ENCODE peak calls at places on chromosomes 1 and 21, in eight cellular contexts. U is memory B cell; X is AG04450; L is NB4; B is IMR-90; R is stimulated activated CD4-positive, alpha-beta T cell treated with anti-CD3 and anti-CD28 coated beads, Interleukin-4, amount 100 ng/mL, for 1 hour; Z is GM10248; H is H9. D is an unnamed sample.

GRCh38 chr1:207951652-207952051 is 40.7 kb upstream of the CD34 start:
- DNase-seq in L (no peak), U (no peak), Z (no peak), R (no peak), B (no peak), H (no peak), X (no peak), D (no peak)

GRCh38 chr1:28887835-28888682 is 26.3 kb upstream of the EPB41 start:
- DNase-seq in U (no peak), L (peak), Z (no peak), X (no peak), B (no peak), R (no peak), H (peak), D (peak)

GRCh38 chr1:202154766-202155477 is 5.5 kb downstream of the PTPN7 start:
- DNase-seq in X (peak), B (peak), U (peak), Z (peak), H (peak), R (peak), L (peak), D (peak)

GRCh38 chr1:31064115-31064514 is 1.4 kb downstream of the PUM1 start:
- DNase-seq in H (no peak), R (no peak), L (no peak), X (no peak), Z (no peak), B (no peak), U (no peak), D (no peak)

GRCh38 chr1:31923905-31924304 is 14.3 kb downstream of the PTP4A2 start:
- DNase-seq in Z (no peak), B (no peak), X (no peak), U (no peak), H (no peak), R (no peak), L (no peak), D (no peak)

GRCh38 chr1:243725846-243726245 is 124.2 kb downstream of the AKT3 start:
- DNase-seq in Z (no peak), B (no peak), X (no peak), U (no peak), R (no peak), H (no peak), L (no peak), D (no peak)

GRCh38 chr1:226708342-226708780 is 30.7 kb downstream of the ITPKB start:
- DNase-seq in B (peak), Z (no peak), L (peak), X (peak), U (no peak), H (no peak), R (peak), D (peak)

GRCh38 chr1:221939598-221939997 is 197.7 kb upstream of the DUSP10 start:
- DNase-seq in Z (no peak), R (no peak), L (peak), U (peak), H (no peak), X (no peak), B (no peak), D (peak)

GRCh38 chr1:31571340-31572295 is 4.7 kb upstream of the TINAGL1 start:
- DNase-seq in B (no peak), L (peak), R (no peak), H (no peak), X (no peak), U (no peak), Z (no peak), D (no peak)

GRCh38 chr1:9317591-9318331 is 25.1 kb downstream of the SPSB1 start:
- DNase-seq in H (no peak), Z (peak), U (no peak), R (no peak), L (no peak), X (no peak), B (peak), D (peak)

GRCh38 chr1:68188644-68189340 is 43.5 kb downstream of the WLS start:
- DNase-seq in X (no peak), H (no peak), R (no peak), U (no peak), L (no peak), Z (no peak), B (peak), D (no peak)

GRCh38 chr21:44372616-44373015 is 19.2 kb downstream of the TRPM2 start:
- DNase-seq in R (no peak), U (no peak), L (no peak), X (no peak), Z (no peak), B (no peak), H (no peak), D (no peak)

GRCh38 chr1:214372092-214372491 is 91.1 kb downstream of the SMYD2 start:
- DNase-seq in Z (no peak), R (no peak), L (no peak), B (no peak), U (no peak), H (no peak), X (no peak), D (no peak)

GRCh38 chr1:17470021-17470799 is 30.7 kb upstream of the RCC2 start:
- DNase-seq in H (peak), U (no peak), L (no peak), R (no peak), Z (no peak), X (no peak), B (no peak), D (no peak)

GRCh38 chr1:184624051-184624450 is 130.6 kb downstream of the EDEM3 start:
- DNase-seq in Z (no peak), X (no peak), U (no peak), B (no peak), R (no peak), H (no peak), L (no peak), D (no peak)

GRCh38 chr1:112114540-112114939 is 125.1 kb upstream of the KCND3 start:
- DNase-seq in B (no peak), H (peak), L (no peak), R (no peak), U (no peak), X (no peak), Z (no peak), D (no peak)

GRCh38 chr1:33055210-33055991 is 18.7 kb upstream of the AK2 start:
- DNase-seq in Z (peak), U (peak), L (peak), H (peak), R (peak), B (peak), X (peak), D (peak)

GRCh38 chr1:235239821-235240220 is 78.8 kb upstream of the RBM34 start:
- DNase-seq in Z (no peak), B (no peak), U (no peak), H (no peak), L (no peak), R (no peak), X (no peak), D (no peak)

GRCh38 chr1:6092211-6092610 is 46.5 kb downstream of the KCNAB2 start:
- DNase-seq in Z (no peak), R (no peak), L (no peak), B (no peak), U (no peak), X (no peak), H (no peak), D (no peak)

GRCh38 chr1:211928222-211928856 is 97.8 kb upstream of the LPGAT1 start:
- DNase-seq in H (no peak), U (no peak), B (no peak), L (peak), R (no peak), X (no peak), Z (no peak), D (no peak)

GRCh38 chr21:34579411-34579810 is 35.5 kb downstream of the RCAN1 start:
- DNase-seq in B (peak), H (no peak), L (peak), Z (no peak), R (no peak), X (no peak), U (no peak), D (no peak)

GRCh38 chr1:45954401-45954847 is 151.0 kb downstream of the MAST2 start:
- DNase-seq in H (no peak), R (no peak), B (peak), X (peak), Z (no peak), U (no peak), L (peak), D (no peak)

GRCh38 chr1:157482717-157483116 is 69.6 kb downstream of the FCRL5 start:
- DNase-seq in H (no peak), Z (no peak), B (no peak), X (no peak), L (no peak), U (no peak), R (no peak), D (no peak)

GRCh38 chr1:212967767-212968166 is 17.4 kb downstream of the VASH2 start:
- DNase-seq in U (no peak), Z (no peak), H (peak), X (no peak), B (peak), R (no peak), L (peak), D (peak)

GRCh38 chr1:53592521-53592982 is 133.4 kb downstream of the DMRTB1 start:
- DNase-seq in B (peak), R (no peak), X (peak), U (no peak), Z (no peak), L (no peak), H (peak), D (no peak)

GRCh38 chr1:226983998-226984364 is 43.9 kb downstream of the COQ8A start:
- DNase-seq in Z (no peak), X (no peak), R (no peak), U (no peak), H (no peak), B (no peak), L (no peak), D (no peak)

GRCh38 chr1:232568906-232569305 is 61.0 kb downstream of the SIPA1L2 start:
- DNase-seq in U (no peak), Z (no peak), B (no peak), X (no peak), L (no peak), H (no peak), R (no peak), D (peak)

GRCh38 chr1:35605071-35605881 is 32.2 kb downstream of the TFAP2E start:
- DNase-seq in X (no peak), B (no peak), L (no peak), H (no peak), R (no peak), Z (no peak), U (no peak), D (no peak)

GRCh38 chr21:27275294-27275927 is 308.5 kb upstream of the ADAMTS5 start:
- DNase-seq in R (no peak), U (no peak), Z (no peak), L (peak), H (no peak), B (peak), X (peak), D (no peak)

GRCh38 chr1:50328552-50328951 is 94.7 kb downstream of the DMRTA2 start:
- DNase-seq in R (no peak), U (no peak), L (no peak), B (no peak), H (no peak), X (no peak), Z (no peak), D (no peak)

GRCh38 chr1:173467426-173467825 is 9.7 kb upstream of the PRDX6 start:
- DNase-seq in U (no peak), Z (no peak), R (no peak), L (no peak), B (peak), X (no peak), H (no peak), D (no peak)

GRCh38 chr1:220833436-220833835 is 45.8 kb upstream of the HLX start:
- DNase-seq in X (no peak), B (no peak), L (no peak), U (no peak), H (no peak), R (no peak), Z (no peak), D (no peak)

GRCh38 chr1:9689971-9690381 is 38.4 kb downstream of the PIK3CD start:
- DNase-seq in Z (no peak), B (no peak), L (no peak), R (peak), U (no peak), X (no peak), H (peak), D (no peak)

GRCh38 chr1:54177726-54178125 is 22.1 kb downstream of the CYB5RL start:
- DNase-seq in U (no peak), Z (no peak), L (no peak), R (no peak), X (no peak), B (no peak), H (no peak), D (no peak)

GRCh38 chr1:181033799-181034391 is at the start of gene MR1:
- DNase-seq in B (peak), H (no peak), U (peak), R (no peak), X (peak), Z (peak), L (peak), D (peak)

GRCh38 chr1:16017461-16018303 is at the start of gene HSPB7:
- DNase-seq in Z (no peak), L (no peak), X (no peak), B (peak), U (no peak), R (no peak), H (peak), D (no peak)

GRCh38 chr1:44962729-44963128 is 23.7 kb downstream of the EIF2B3 start:
- DNase-seq in U (no peak), Z (no peak), H (no peak), B (no peak), L (no peak), X (no peak), R (no peak), D (peak)

GRCh38 chr1:167734841-167735240 is 13.1 kb downstream of the MPZL1 start:
- DNase-seq in U (no peak), X (no peak), H (no peak), B (no peak), L (no peak), R (no peak), Z (no peak), D (no peak)

GRCh38 chr1:9437931-9438330 is 101.3 kb upstream of the SLC25A33 start:
- DNase-seq in Z (no peak), X (no peak), H (no peak), L (no peak), R (no peak), U (no peak), B (peak), D (no peak)